ENCODE peak calls at places on chromosomes 12 and 14, in seven cellular contexts. One of them, this sample, is unnamed. For H3K4me1 and H3K79me2, the result is how much of the 10 kb centered on the place peaks cover.

GRCh38 chr12:65867428-65867827 is 43.1 kb downstream of the HMGA2 start:
- DNase-seq in HCT116: no peak
- DNase-seq in keratinocyte: no peak
- DNase-seq in mammary epithelial cell: peak
- DNase-seq in H9: no peak
- DNase-seq in endothelial cell of umbilical vein: peak
- DNase-seq in PC-9: no peak
- DNase-seq in this sample: peak

GRCh38 chr14:100523536-100524025 is 63.6 kb downstream of the BEGAIN start:
- DNase-seq in HCT116: no peak
- DNase-seq in keratinocyte: no peak
- DNase-seq in mammary epithelial cell: no peak
- DNase-seq in H9: peak
- DNase-seq in endothelial cell of umbilical vein: no peak
- DNase-seq in PC-9: no peak
- DNase-seq in this sample: no peak

GRCh38 chr14:77457115-77457521 is 283 bp downstream of the VIPAS39 start:
- DNase-seq in HCT116: no peak
- DNase-seq in keratinocyte: no peak
- DNase-seq in mammary epithelial cell: no peak
- DNase-seq in H9: no peak
- DNase-seq in endothelial cell of umbilical vein: no peak
- DNase-seq in PC-9: no peak
- DNase-seq in this sample: peak

GRCh38 chr14:75989134-75989533 is 3.6 kb downstream of the IFT43 start:
- DNase-seq in HCT116: no peak
- DNase-seq in keratinocyte: no peak
- DNase-seq in mammary epithelial cell: no peak
- DNase-seq in H9: no peak
- DNase-seq in endothelial cell of umbilical vein: peak
- DNase-seq in PC-9: no peak
- DNase-seq in this sample: peak

GRCh38 chr12:19744760-19745218 is 305.5 kb downstream of the AEBP2 start:
- DNase-seq in HCT116: no peak
- DNase-seq in keratinocyte: no peak
- DNase-seq in mammary epithelial cell: no peak
- DNase-seq in H9: no peak
- DNase-seq in endothelial cell of umbilical vein: peak
- DNase-seq in PC-9: no peak
- DNase-seq in this sample: peak

GRCh38 chr12:83389237-83389996 is 702.7 kb downstream of the TMTC2 start:
- DNase-seq in HCT116: peak
- DNase-seq in keratinocyte: no peak
- DNase-seq in mammary epithelial cell: no peak
- DNase-seq in H9: peak
- DNase-seq in endothelial cell of umbilical vein: no peak
- DNase-seq in PC-9: no peak
- DNase-seq in this sample: no peak

GRCh38 chr12:4025420-4026358 is 152.5 kb upstream of the PARP11 start:
- DNase-seq in HCT116: no peak
- DNase-seq in keratinocyte: no peak
- DNase-seq in mammary epithelial cell: no peak
- DNase-seq in H9: peak
- DNase-seq in endothelial cell of umbilical vein: no peak
- DNase-seq in PC-9: no peak
- DNase-seq in this sample: no peak

GRCh38 chr12:67747869-67748760 is 99.6 kb downstream of the DYRK2 start:
- DNase-seq in HCT116: peak
- DNase-seq in keratinocyte: no peak
- DNase-seq in mammary epithelial cell: peak
- DNase-seq in H9: no peak
- DNase-seq in endothelial cell of umbilical vein: no peak
- DNase-seq in PC-9: peak
- DNase-seq in this sample: peak

GRCh38 chr12:79691299-79692248 is 810 bp upstream of the PAWR start:
- DNase-seq in HCT116: no peak
- DNase-seq in keratinocyte: no peak
- DNase-seq in mammary epithelial cell: peak
- DNase-seq in H9: no peak
- DNase-seq in endothelial cell of umbilical vein: peak
- DNase-seq in PC-9: peak
- DNase-seq in this sample: peak

GRCh38 chr14:54040851-54041250 is 84.2 kb upstream of the BMP4 start:
- DNase-seq in HCT116: no peak
- DNase-seq in keratinocyte: no peak
- DNase-seq in mammary epithelial cell: peak
- DNase-seq in H9: no peak
- DNase-seq in endothelial cell of umbilical vein: no peak
- DNase-seq in PC-9: peak
- DNase-seq in this sample: peak

GRCh38 chr12:132285991-132286681 is 43.3 kb downstream of the GALNT9 start:
- DNase-seq in HCT116: no peak
- DNase-seq in keratinocyte: no peak
- DNase-seq in mammary epithelial cell: no peak
- DNase-seq in H9: peak
- DNase-seq in endothelial cell of umbilical vein: peak
- DNase-seq in PC-9: no peak
- DNase-seq in this sample: peak

GRCh38 chr12:130992979-130993538 is 39.4 kb downstream of the ADGRD1 start:
- DNase-seq in HCT116: no peak
- DNase-seq in keratinocyte: no peak
- DNase-seq in mammary epithelial cell: no peak
- DNase-seq in H9: no peak
- DNase-seq in endothelial cell of umbilical vein: no peak
- DNase-seq in PC-9: no peak
- DNase-seq in this sample: no peak

GRCh38 chr12:66008985-66009384 is 121.6 kb downstream of the LLPH start:
- DNase-seq in HCT116: no peak
- DNase-seq in keratinocyte: no peak
- DNase-seq in mammary epithelial cell: no peak
- DNase-seq in H9: no peak
- DNase-seq in endothelial cell of umbilical vein: no peak
- DNase-seq in PC-9: no peak
- DNase-seq in this sample: no peak

GRCh38 chr12:131222271-131223139 is 268.8 kb downstream of the ADGRD1 start:
- DNase-seq in HCT116: no peak
- DNase-seq in keratinocyte: no peak
- DNase-seq in mammary epithelial cell: no peak
- DNase-seq in H9: peak
- DNase-seq in endothelial cell of umbilical vein: no peak
- DNase-seq in PC-9: no peak
- DNase-seq in this sample: no peak

GRCh38 chr12:48996794-48997718 is 2.1 kb downstream of the DDN start:
- DNase-seq in HCT116: no peak
- DNase-seq in keratinocyte: no peak
- DNase-seq in mammary epithelial cell: no peak
- DNase-seq in H9: peak
- DNase-seq in endothelial cell of umbilical vein: peak
- DNase-seq in PC-9: no peak
- DNase-seq in this sample: peak

GRCh38 chr14:20997564-20997963 is 1.5 kb upstream of the SLC39A2 start:
- DNase-seq in HCT116: no peak
- DNase-seq in keratinocyte: no peak
- DNase-seq in mammary epithelial cell: no peak
- DNase-seq in H9: no peak
- DNase-seq in endothelial cell of umbilical vein: no peak
- DNase-seq in PC-9: no peak
- DNase-seq in this sample: no peak

GRCh38 chr14:90674716-90675115 is 141.5 kb downstream of the TTC7B start:
- DNase-seq in HCT116: no peak
- DNase-seq in keratinocyte: no peak
- DNase-seq in mammary epithelial cell: no peak
- DNase-seq in H9: no peak
- DNase-seq in endothelial cell of umbilical vein: no peak
- DNase-seq in PC-9: no peak
- DNase-seq in this sample: no peak

GRCh38 chr12:53709671-53710070 is 17.6 kb downstream of the CALCOCO1 start:
- DNase-seq in HCT116: no peak
- DNase-seq in keratinocyte: no peak
- DNase-seq in mammary epithelial cell: no peak
- DNase-seq in H9: no peak
- DNase-seq in endothelial cell of umbilical vein: no peak
- DNase-seq in PC-9: no peak
- DNase-seq in this sample: no peak

GRCh38 chr14:88841741-88842140 is 17.3 kb downstream of the TTC8 start:
- DNase-seq in HCT116: no peak
- DNase-seq in keratinocyte: no peak
- DNase-seq in mammary epithelial cell: peak
- DNase-seq in H9: no peak
- DNase-seq in endothelial cell of umbilical vein: no peak
- DNase-seq in PC-9: no peak
- DNase-seq in this sample: peak
- H2AFZ ChIP-seq in HCT116: no peak
- H2AFZ ChIP-seq in keratinocyte: no peak
- H2AFZ ChIP-seq in mammary epithelial cell: no peak
- H2AFZ ChIP-seq in H9: no peak
- H2AFZ ChIP-seq in endothelial cell of umbilical vein: no peak
- H2AFZ ChIP-seq in PC-9: no peak
- H2AFZ ChIP-seq in this sample: no peak

DNA sequence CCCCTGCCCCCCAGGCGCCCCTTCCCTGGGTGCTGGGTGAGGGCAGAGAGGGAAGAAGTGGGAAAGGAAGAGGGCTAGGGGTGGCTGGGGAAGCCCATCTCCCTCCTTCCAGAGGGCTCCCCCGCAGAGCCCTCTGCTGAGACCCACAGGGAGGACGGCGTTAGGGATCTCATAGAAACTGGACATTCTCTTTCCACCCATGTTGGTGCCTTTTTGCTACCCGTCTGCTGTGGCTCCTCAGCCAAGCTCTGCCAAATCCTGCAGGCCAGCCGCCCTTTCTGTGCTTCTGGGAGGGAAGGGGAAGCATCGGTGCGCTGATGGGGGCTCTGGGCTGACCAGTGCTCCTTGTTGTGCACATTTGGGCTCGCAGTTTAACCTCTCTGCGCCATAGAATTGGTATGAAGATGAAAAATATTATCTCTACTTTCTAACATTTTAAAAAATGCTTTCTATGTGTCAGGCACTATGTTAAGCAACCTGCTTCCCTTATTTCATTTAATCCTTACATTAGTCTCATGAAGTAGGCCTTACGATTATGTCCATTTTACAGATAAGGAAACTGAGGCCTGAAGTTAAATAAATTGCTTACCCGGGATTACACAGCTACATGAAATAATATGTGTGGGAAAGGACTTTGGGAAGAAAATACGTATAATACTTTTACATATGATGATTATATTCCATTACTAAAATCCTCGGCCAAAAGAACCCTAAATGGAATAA is 981 bp downstream of the SLC48A1 start:
- DNase-seq in HCT116: no peak
- DNase-seq in keratinocyte: no peak
- DNase-seq in mammary epithelial cell: no peak
- DNase-seq in H9: no peak
- DNase-seq in endothelial cell of umbilical vein: no peak
- DNase-seq in PC-9: no peak
- DNase-seq in this sample: no peak
- H3K4me1 ChIP-seq in HCT116: under half
- H3K4me1 ChIP-seq in keratinocyte: under half
- H3K4me1 ChIP-seq in mammary epithelial cell: half or more
- H3K4me1 ChIP-seq in H9: under half
- H3K4me1 ChIP-seq in endothelial cell of umbilical vein: under half
- H3K4me1 ChIP-seq in PC-9: half or more
- H3K4me1 ChIP-seq in this sample: under half

DNA sequence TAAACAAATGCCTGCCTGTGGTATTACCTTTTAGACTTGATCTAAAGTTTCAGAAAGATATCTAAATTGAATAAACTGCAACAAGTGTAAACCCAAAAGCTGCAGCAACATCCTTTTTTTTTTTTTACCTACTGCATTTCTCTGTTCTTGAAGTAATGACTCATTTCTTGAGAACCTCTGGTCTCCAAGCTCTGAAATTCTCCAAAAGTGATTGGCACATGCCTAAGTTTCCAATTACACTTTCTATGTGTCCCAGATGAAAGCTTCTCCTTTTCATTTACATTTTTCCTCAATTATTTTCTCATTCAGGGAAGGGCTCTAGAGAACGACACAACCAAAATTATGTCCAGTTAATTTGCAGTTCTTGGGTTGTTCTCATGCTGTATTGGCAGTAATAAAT is 435.2 kb upstream of the DCN start:
- DNase-seq in HCT116: no peak
- DNase-seq in keratinocyte: no peak
- DNase-seq in mammary epithelial cell: peak
- DNase-seq in H9: no peak
- DNase-seq in endothelial cell of umbilical vein: no peak
- DNase-seq in PC-9: peak
- DNase-seq in this sample: no peak
- H3K79me2 ChIP-seq in HCT116: under half
- H3K79me2 ChIP-seq in keratinocyte: under half
- H3K79me2 ChIP-seq in mammary epithelial cell: under half
- H3K79me2 ChIP-seq in H9: under half
- H3K79me2 ChIP-seq in endothelial cell of umbilical vein: under half
- H3K79me2 ChIP-seq in PC-9: under half
- H3K79me2 ChIP-seq in this sample: under half

GRCh38 chr14:61602733-61603077 is 92.6 kb upstream of the HIF1A start:
- DNase-seq in HCT116: no peak
- DNase-seq in keratinocyte: no peak
- DNase-seq in mammary epithelial cell: no peak
- DNase-seq in H9: no peak
- DNase-seq in endothelial cell of umbilical vein: no peak
- DNase-seq in PC-9: peak
- DNase-seq in this sample: peak
- H2AFZ ChIP-seq in HCT116: peak
- H2AFZ ChIP-seq in keratinocyte: no peak
- H2AFZ ChIP-seq in mammary epithelial cell: peak
- H2AFZ ChIP-seq in H9: no peak
- H2AFZ ChIP-seq in endothelial cell of umbilical vein: no peak
- H2AFZ ChIP-seq in PC-9: peak
- H2AFZ ChIP-seq in this sample: no peak

This sample was measured in astrocyte.